ENCODE peak calls at places on chromosomes 2 and 18, in five cellular contexts. E, V, X, A and M are unnamed samples.

GRCh38 chr2:160756481-160756880 is 262.9 kb upstream of the RBMS1 start:
- DNase-seq in E (no peak), V (no peak), X (no peak), A (no peak), M (no peak)

GRCh38 chr18:60019463-60019840 is 119.7 kb downstream of the PMAIP1 start:
- DNase-seq in E (no peak), V (no peak), X (no peak), A (no peak), M (no peak)

GRCh38 chr2:127220807-127221527 is 868 bp upstream of the CYP27C1 start:
- DNase-seq in E (no peak), V (peak), X (no peak), A (no peak), M (peak)

GRCh38 chr18:54878662-54879058 is 50.4 kb downstream of the RAB27B start:
- DNase-seq in E (no peak), V (no peak), X (no peak), A (no peak), M (no peak)

GRCh38 chr2:195659114-195659513 is 2.1 kb downstream of the SLC39A10 start:
- DNase-seq in E (no peak), V (no peak), X (no peak), A (no peak), M (no peak)

GRCh38 chr2:197453914-197454398 is 604 bp downstream of the COQ10B start:
- DNase-seq in E (peak), V (no peak), X (no peak), A (peak), M (peak)

GRCh38 chr2:147501973-147502372 is 342.9 kb upstream of the ACVR2A start:
- DNase-seq in E (no peak), V (no peak), X (no peak), A (no peak), M (no peak)

GRCh38 chr18:24811963-24812681 is 351.7 kb downstream of the HRH4 start:
- DNase-seq in E (no peak), V (no peak), X (no peak), A (no peak), M (no peak)

GRCh38 chr18:10524507-10525425 is 1.1 kb upstream of the NAPG start:
- DNase-seq in E (no peak), V (no peak), X (no peak), A (peak), M (no peak)

GRCh38 chr2:144348846-144349245 is 171.1 kb downstream of the ZEB2 start:
- DNase-seq in E (no peak), V (no peak), X (no peak), A (no peak), M (no peak)

GRCh38 chr2:232522014-232522854 is 2.0 kb downstream of the PRSS56 start:
- DNase-seq in E (no peak), V (peak), X (no peak), A (no peak), M (peak)
- TF ChIP-seq SUZ12 in E (no peak), V (no peak), X (peak), A (no peak), M (no peak)

GRCh38 chr18:26470011-26470637 is 78.2 kb downstream of the KCTD1 start:
- DNase-seq in E (peak), V (no peak), X (no peak), A (no peak), M (no peak)
- TF ChIP-seq SUZ12 in E (no peak), V (no peak), X (no peak), A (no peak), M (no peak)

DNA sequence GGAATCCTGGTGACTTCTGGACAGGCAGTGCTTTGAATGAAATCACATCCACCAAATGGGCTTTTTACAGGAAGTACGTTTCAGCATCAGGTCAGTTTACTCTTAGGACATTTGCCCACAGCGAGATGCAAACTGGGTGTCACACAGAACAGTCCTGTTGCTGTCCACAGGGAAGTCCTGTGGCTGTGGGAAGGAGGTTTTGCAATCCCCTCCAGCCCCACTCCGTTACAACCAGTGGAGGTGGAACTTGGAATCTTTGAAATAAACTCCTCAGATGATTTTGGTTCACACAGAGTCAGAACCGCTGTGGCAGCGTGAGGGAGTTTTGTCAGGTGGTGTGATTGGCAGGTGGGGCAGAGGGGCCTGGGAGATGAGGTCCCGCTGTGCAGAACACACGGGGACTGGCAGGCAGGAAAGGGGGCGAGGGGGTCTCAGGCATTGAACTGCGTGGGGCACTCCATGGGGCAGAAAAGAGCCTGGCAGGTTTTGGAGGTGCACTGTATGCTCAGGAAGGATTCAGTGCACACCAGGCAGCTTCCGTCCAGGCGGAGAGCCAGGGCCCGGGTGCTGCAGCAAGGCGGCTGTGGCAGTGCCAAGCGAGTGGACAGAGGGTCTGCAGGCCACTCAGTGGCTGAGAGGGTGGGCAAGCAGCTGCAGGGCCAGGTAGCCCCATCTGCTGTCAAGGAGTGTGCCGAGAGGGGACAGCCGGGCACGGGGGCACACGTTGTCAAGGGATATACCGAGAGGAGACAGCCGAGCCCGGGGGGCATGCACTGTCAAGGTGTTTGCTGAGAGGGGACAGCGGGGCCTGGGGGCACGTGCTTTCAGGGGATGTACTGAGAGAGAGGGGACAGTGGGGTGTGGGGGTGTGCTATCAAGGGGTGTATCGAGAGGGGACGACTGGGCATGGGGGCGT is 148.7 kb downstream of the LDLRAD4 start:
- DNase-seq in E (no peak), V (no peak), X (no peak), A (no peak), M (no peak)
- TF ChIP-seq SUZ12 in E (no peak), V (no peak), X (no peak), A (no peak), M (no peak)

DNA sequence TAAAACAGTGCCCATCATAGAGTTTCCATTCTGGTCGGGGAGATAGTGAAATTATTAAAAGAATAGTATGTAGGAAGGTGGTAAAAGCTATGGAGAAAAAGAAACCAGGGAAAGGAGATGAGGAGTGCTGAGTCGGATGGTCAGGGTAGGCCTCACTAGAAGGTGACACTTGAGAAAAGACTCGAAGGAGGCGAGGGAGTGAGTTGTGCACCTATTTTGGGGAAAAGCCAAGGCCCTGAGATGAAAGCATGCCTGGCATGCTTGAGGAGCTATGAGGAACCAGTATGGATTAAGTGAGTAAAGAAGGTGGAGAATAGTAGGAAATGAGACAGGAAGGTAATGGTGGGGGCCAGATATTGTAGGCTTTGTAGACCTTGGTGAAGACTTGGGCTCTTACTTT is 7.3 kb upstream of the TTLL4 start:
- DNase-seq in E (no peak), V (no peak), X (no peak), A (no peak), M (no peak)
- TF ChIP-seq SUZ12 in E (no peak), V (no peak), X (no peak), A (no peak), M (no peak)

DNA sequence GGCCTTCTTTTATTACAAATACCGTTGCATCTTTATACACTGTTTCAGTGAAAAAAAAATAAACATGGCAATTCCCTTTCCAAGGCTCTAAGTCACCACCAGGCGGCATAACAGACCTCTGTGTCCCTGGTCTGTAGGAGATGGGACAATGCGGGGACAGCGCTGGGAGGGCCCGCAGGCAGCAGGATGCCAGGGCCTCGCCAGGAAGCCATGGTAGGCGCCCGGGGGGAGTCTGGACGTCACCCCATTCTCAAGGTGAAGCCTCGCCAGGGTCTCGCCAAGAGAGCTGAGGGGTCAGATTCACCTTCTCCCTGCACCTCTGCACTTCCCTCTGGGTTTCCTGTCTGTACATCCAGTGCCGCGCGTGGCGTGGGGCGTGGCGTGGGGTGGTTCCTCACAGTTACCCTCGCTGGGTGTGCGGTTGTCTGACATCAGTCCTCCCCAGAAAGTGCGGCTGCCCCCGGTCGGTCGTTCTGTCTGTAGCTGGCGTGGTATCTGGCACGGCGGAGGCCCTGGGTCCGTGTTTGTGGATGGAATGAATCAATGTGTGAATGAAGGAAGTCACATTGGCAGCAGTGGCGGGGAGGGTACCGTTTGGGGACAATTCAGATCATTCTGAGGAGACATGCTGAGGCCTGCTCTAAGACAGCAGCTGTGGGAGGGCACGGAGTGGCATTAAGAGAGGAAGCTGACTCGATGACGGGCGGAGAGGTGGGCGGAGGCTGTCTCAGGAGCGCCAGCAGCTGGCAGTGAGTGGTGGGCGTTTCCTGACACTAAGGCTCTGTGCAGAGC is 45.9 kb downstream of the LRRFIP1 start:
- DNase-seq in E (no peak), V (no peak), X (no peak), A (peak), M (peak)
- TF ChIP-seq SUZ12 in E (no peak), V (no peak), X (no peak), A (no peak), M (no peak)

GRCh38 chr2:63003349-63003748 is 47.3 kb upstream of the OTX1 start:
- DNase-seq in E (no peak), V (no peak), X (no peak), A (no peak), M (no peak)

GRCh38 chr2:62998949-62999348 is 51.7 kb upstream of the OTX1 start:
- DNase-seq in E (no peak), V (no peak), X (no peak), A (no peak), M (no peak)

GRCh38 chr2:62999905-63000304 is 50.7 kb upstream of the OTX1 start:
- DNase-seq in E (no peak), V (no peak), X (no peak), A (no peak), M (no peak)

GRCh38 chr2:63001576-63001975 is 49.1 kb upstream of the OTX1 start:
- DNase-seq in E (no peak), V (no peak), X (no peak), A (no peak), M (no peak)

DNA sequence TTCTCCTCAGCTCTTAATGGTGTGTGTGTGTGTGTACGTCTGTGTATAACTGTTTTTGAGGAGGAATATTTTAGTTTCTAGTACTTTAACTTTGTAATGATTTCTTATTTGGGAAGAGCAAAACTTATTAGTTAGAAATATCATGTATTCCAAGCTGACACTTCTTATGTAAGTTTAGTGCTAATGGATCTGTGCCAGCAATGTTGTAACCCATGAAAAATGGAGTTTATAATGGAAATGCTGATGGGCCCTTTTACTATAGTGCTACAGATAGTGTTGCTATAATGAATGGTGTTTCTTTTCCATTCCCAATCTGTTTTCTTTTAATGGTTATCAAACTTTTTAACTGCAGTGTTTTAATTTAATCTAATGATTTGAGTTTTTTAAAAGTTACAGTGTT is 49.8 kb upstream of the OTX1 start:
- DNase-seq in E (no peak), V (no peak), X (no peak), A (no peak), M (no peak)
- TF ChIP-seq SUZ12 in E (no peak), V (no peak), X (no peak), A (no peak), M (no peak)

DNA sequence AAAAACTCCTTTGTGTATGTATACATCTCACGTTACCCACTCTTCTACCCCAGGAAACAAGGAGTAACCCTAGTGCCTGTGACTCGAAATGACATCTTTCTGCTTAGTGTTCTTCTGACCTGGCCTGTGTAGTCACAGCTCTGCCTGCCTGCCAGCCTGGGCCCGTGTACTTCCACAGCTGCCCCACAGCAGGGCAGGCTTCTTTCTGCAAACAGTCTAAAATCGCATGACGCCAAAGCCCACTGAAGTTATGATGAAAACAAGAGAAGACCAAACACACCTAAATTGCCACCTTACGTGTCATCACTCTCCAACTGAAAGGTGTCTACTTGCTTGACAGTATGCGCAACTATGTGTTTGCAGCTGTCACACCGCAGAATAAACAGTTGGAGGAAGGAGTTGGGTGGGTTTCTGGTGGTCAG is 1.5 kb downstream of the GAREM1 start:
- DNase-seq in E (no peak), V (no peak), X (no peak), A (peak), M (peak)
- TF ChIP-seq SUZ12 in E (no peak), V (no peak), X (no peak), A (no peak), M (no peak)

DNA sequence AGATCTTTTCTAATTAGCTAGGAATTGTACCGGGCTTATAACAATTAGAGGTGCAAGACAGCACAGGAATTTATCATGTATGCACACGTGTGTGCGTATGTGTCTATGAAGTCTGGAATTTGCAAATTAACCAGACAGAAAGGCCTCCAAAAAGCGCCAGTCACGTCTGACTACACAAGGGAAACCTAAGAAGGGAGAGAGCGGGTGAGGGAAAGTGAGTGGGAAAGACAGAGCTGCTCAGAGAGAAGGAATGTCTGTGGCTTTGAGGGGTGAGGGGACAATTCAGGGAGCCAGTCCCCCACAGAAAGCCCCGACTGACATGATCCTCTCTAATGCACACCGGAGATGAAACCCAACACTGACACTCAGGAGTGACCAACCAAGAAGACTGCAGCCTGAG is 197.7 kb upstream of the SH3BP4 start:
- DNase-seq in E (no peak), V (no peak), X (no peak), A (no peak), M (no peak)
- TF ChIP-seq SUZ12 in E (no peak), V (no peak), X (no peak), A (no peak), M (no peak)